ENCODE peak calls at places on chromosomes 4 and X, in five cellular contexts. P, N, V, W and K are unnamed samples.

GRCh38 chrX:16771483-16772398 is 14.5 kb upstream of the TXLNG start:
- DNase-seq in V (peak), W (peak), P (peak), N (peak), K (peak)

GRCh38 chrX:115561605-115562491 is 874 bp downstream of the PLS3 start:
- DNase-seq in V (no peak), W (peak), N (peak), P (peak), K (peak)

GRCh38 chr4:151641167-151641566 is 119.6 kb downstream of the GATB start:
- DNase-seq in P (no peak), N (no peak), W (peak), V (peak), K (no peak)

GRCh38 chr4:88693792-88694191 is 3.8 kb downstream of the NAP1L5 start:
- DNase-seq in N (no peak), P (no peak), W (no peak), V (no peak), K (no peak)

GRCh38 chrX:69362889-69363288 is 141.2 kb upstream of the NALF2 start:
- DNase-seq in N (no peak), W (peak), P (no peak), V (no peak), K (no peak)

GRCh38 chrX:19824603-19825002 is 62.8 kb downstream of the SH3KBP1 start:
- DNase-seq in P (no peak), W (peak), V (no peak), N (no peak), K (peak)

GRCh38 chr4:6709230-6710114 is at the start of gene MRFAP1L1:
- DNase-seq in N (peak), V (peak), W (peak), P (peak), K (peak)

GRCh38 chr4:1396806-1397455 is 9.3 kb downstream of the NKX1-1 start:
- DNase-seq in V (no peak), W (no peak), P (no peak), N (no peak), K (no peak)

GRCh38 chrX:153598541-153599191 is at the start of gene CCNQ:
- DNase-seq in W (peak), V (peak), N (peak), P (peak), K (peak)

GRCh38 chr4:28482580-28482979 is 1621.9 kb downstream of the STIM2 start:
- DNase-seq in N (no peak), P (no peak), V (no peak), W (no peak), K (no peak)

GRCh38 chr4:7512428-7512827 is 77.7 kb upstream of the PSAPL1 start:
- DNase-seq in P (no peak), N (no peak), W (no peak), V (no peak), K (no peak)

GRCh38 chr4:3661989-3662388 is 104.2 kb upstream of the ADRA2C start:
- DNase-seq in N (no peak), P (no peak), V (no peak), W (no peak), K (no peak)

GRCh38 chr4:181971411-181971810 is 271.8 kb upstream of the TENM3 start:
- DNase-seq in N (no peak), V (peak), P (no peak), W (no peak), K (no peak)

GRCh38 chr4:36665985-36666384 is 384.6 kb downstream of the DTHD1 start:
- DNase-seq in P (no peak), V (no peak), W (no peak), N (no peak), K (no peak)

GRCh38 chr4:156686120-156686519 is 285.5 kb downstream of the PDGFC start:
- DNase-seq in N (no peak), W (peak), P (no peak), V (no peak), K (no peak)

GRCh38 chrX:54178100-54178940 is 4.7 kb downstream of the FAM120C start:
- DNase-seq in N (no peak), P (no peak), W (peak), V (no peak), K (no peak)

GRCh38 chr4:114383055-114383454 is 215.6 kb upstream of the UGT8 start:
- DNase-seq in V (no peak), N (no peak), P (no peak), W (peak), K (no peak)

GRCh38 chr4:146243141-146243882 is 29.0 kb downstream of the REELD1 start:
- DNase-seq in P (no peak), V (peak), W (peak), N (no peak), K (peak)

GRCh38 chrX:101348452-101349222 is at the start of gene TIMM8A:
- DNase-seq in N (peak), V (peak), P (peak), W (peak), K (peak)

GRCh38 chrX:34656842-34657780 is at the start of gene TMEM47:
- DNase-seq in P (peak), V (no peak), W (peak), N (peak), K (no peak)

GRCh38 chr4:8099981-8100464 is 58.6 kb downstream of the ABLIM2 start:
- DNase-seq in V (no peak), W (peak), N (no peak), P (peak), K (no peak)

GRCh38 chr4:176610594-176610993 is 182.1 kb downstream of the VEGFC start:
- DNase-seq in V (no peak), N (no peak), W (no peak), P (no peak), K (no peak)

GRCh38 chr4:29058519-29058918 is 1661.7 kb upstream of the PCDH7 start:
- DNase-seq in N (no peak), V (no peak), P (no peak), W (no peak), K (no peak)

GRCh38 chrX:32483534-32484136 is 727.7 kb downstream of the DMD start:
- DNase-seq in V (peak), N (no peak), P (no peak), W (no peak), K (no peak)

GRCh38 chr4:116016201-116016600 is 902.8 kb upstream of the NDST4 start:
- DNase-seq in V (peak), W (peak), P (no peak), N (peak), K (no peak)

GRCh38 chr4:1204286-1204827 is 32.0 kb upstream of the SPON2 start:
- DNase-seq in N (no peak), W (no peak), V (peak), P (peak), K (peak)

GRCh38 chrX:18973527-18974192 is 10.3 kb downstream of the PHKA2 start:
- DNase-seq in V (no peak), N (peak), W (no peak), P (peak), K (no peak)

GRCh38 chr4:52966781-52967180 is 104.7 kb downstream of the RASL11B start:
- DNase-seq in V (no peak), W (peak), P (no peak), N (no peak), K (no peak)

GRCh38 chrX:131063613-131064012 is 5.5 kb downstream of the ARHGAP36 start:
- DNase-seq in N (no peak), P (no peak), V (no peak), W (no peak), K (no peak)
- TF ChIP-seq CTCF in N (no peak), P (no peak), V (no peak), W (peak), K (no peak)

GRCh38 chr4:183602444-183603102 is 56.4 kb downstream of the RWDD4 start:
- DNase-seq in N (no peak), W (peak), P (no peak), V (no peak), K (no peak)
- TF ChIP-seq CTCF in N (no peak), W (peak), P (peak), V (no peak), K (no peak)

DNA sequence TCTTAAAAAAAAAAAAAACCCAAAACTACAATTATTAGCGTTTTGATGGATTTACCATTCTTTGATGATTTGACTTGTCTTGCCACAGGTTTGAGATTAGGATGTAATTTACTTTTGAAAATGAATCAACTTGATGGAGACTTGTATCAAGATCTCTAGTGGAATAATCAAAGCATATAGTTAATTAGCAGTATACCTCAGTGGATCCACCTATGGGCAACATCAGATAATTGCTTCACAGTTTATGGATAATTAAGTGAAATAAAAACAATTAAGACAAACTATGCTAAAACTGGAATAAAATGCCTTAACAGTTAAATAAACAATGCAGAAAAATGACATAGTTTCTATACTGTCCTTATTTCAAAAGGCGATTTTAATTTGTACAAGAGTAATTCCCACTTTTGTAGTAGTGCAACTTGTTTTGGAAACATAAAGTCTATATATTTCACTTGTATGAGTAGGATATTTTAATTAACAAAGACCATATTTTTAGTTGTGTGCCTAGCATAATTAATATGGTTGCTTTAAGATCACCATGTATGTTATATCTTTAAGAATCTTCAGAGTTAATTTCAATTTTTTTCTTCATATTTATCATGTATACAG is 4.2 kb downstream of the CPEB2 start:
- DNase-seq in P (no peak), N (no peak), W (peak), V (peak), K (no peak)
- TF ChIP-seq CTCF in P (peak), N (peak), W (peak), V (no peak), K (peak)

DNA sequence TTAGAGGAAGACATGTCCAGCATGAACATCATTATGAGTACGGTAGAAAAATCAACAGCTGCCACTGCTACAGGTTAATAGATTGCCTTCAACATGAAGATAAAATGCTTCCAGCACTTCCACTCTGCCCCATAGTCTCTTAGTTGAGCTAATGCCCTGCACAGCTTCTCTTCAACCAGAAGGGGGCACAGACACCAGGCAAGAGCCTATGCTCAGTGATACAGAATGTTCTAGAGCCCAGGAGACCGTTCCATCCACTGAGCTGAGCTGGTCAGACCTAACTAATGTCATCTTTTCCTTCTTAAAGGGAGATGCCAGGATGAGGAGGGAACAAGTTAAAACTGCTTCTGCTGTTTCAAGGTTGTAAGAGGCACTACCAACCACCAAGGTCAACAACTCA is 42.2 kb downstream of the SMIM10L2A start:
- DNase-seq in W (peak), P (no peak), V (peak), N (no peak), K (no peak)
- TF ChIP-seq CTCF in W (peak), P (no peak), V (peak), N (no peak), K (no peak)